ENCODE peak calls at places on chromosomes 5 and 9, in five cellular contexts. One of them, this sample, is unnamed.

GRCh38 chr5:175290379-175290778 is 153.6 kb downstream of the DRD1 start:
- DNase-seq in PC-3: no peak
- DNase-seq in K562: no peak
- DNase-seq in HepG2: no peak
- DNase-seq in mammary epithelial cell: no peak
- DNase-seq in this sample: no peak

GRCh38 chr9:136355616-136356557 is 7.7 kb downstream of the DNLZ start:
- DNase-seq in PC-3: no peak
- DNase-seq in K562: no peak
- DNase-seq in HepG2: no peak
- DNase-seq in mammary epithelial cell: no peak
- DNase-seq in this sample: no peak

GRCh38 chr5:10354048-10354872 is 765 bp downstream of the MARCHF6 start:
- DNase-seq in PC-3: peak
- DNase-seq in K562: peak
- DNase-seq in HepG2: peak
- DNase-seq in mammary epithelial cell: peak
- DNase-seq in this sample: peak

GRCh38 chr5:73606206-73606753 is 19.7 kb upstream of the ARHGEF28 start:
- DNase-seq in PC-3: no peak
- DNase-seq in K562: no peak
- DNase-seq in HepG2: no peak
- DNase-seq in mammary epithelial cell: no peak
- DNase-seq in this sample: no peak

GRCh38 chr9:70588381-70588780 is 173.9 kb upstream of the KLF9 start:
- DNase-seq in PC-3: no peak
- DNase-seq in K562: no peak
- DNase-seq in HepG2: no peak
- DNase-seq in mammary epithelial cell: no peak
- DNase-seq in this sample: no peak

GRCh38 chr9:93256878-93257807 is 73.2 kb downstream of the WNK2 start:
- DNase-seq in PC-3: peak
- DNase-seq in K562: no peak
- DNase-seq in HepG2: no peak
- DNase-seq in mammary epithelial cell: no peak
- DNase-seq in this sample: peak

GRCh38 chr9:137218754-137219271 is 3.2 kb downstream of the RNF208 start:
- DNase-seq in PC-3: peak
- DNase-seq in K562: peak
- DNase-seq in HepG2: peak
- DNase-seq in mammary epithelial cell: no peak
- DNase-seq in this sample: peak

GRCh38 chr5:180041501-180042274 is 29.9 kb downstream of the RNF130 start:
- DNase-seq in PC-3: no peak
- DNase-seq in K562: no peak
- DNase-seq in HepG2: no peak
- DNase-seq in mammary epithelial cell: no peak
- DNase-seq in this sample: no peak

GRCh38 chr5:156431956-156432829 is 105.2 kb downstream of the SGCD start:
- DNase-seq in PC-3: no peak
- DNase-seq in K562: no peak
- DNase-seq in HepG2: no peak
- DNase-seq in mammary epithelial cell: no peak
- DNase-seq in this sample: no peak

GRCh38 chr5:168607946-168608345 is 28.8 kb upstream of the PANK3 start:
- DNase-seq in PC-3: no peak
- DNase-seq in K562: no peak
- DNase-seq in HepG2: no peak
- DNase-seq in mammary epithelial cell: no peak
- DNase-seq in this sample: no peak

GRCh38 chr5:123297866-123298265 is 125.3 kb downstream of the CEP120 start:
- DNase-seq in PC-3: no peak
- DNase-seq in K562: no peak
- DNase-seq in HepG2: no peak
- DNase-seq in mammary epithelial cell: no peak
- DNase-seq in this sample: no peak

GRCh38 chr9:69546265-69546664 is 125.9 kb downstream of the APBA1 start:
- DNase-seq in PC-3: no peak
- DNase-seq in K562: peak
- DNase-seq in HepG2: peak
- DNase-seq in mammary epithelial cell: no peak
- DNase-seq in this sample: peak

GRCh38 chr5:149210968-149211495 is 60.6 kb upstream of the AFAP1L1 start:
- DNase-seq in PC-3: no peak
- DNase-seq in K562: no peak
- DNase-seq in HepG2: no peak
- DNase-seq in mammary epithelial cell: no peak
- DNase-seq in this sample: no peak

GRCh38 chr5:123800640-123801039 is 288.7 kb downstream of the CSNK1G3 start:
- DNase-seq in PC-3: no peak
- DNase-seq in K562: no peak
- DNase-seq in HepG2: no peak
- DNase-seq in mammary epithelial cell: no peak
- DNase-seq in this sample: no peak

GRCh38 chr9:121545148-121545874 is 45.7 kb upstream of the GGTA1 start:
- DNase-seq in PC-3: no peak
- DNase-seq in K562: no peak
- DNase-seq in HepG2: no peak
- DNase-seq in mammary epithelial cell: no peak
- DNase-seq in this sample: no peak

GRCh38 chr9:88947581-88948573 is 43.4 kb upstream of the S1PR3 start:
- DNase-seq in PC-3: no peak
- DNase-seq in K562: no peak
- DNase-seq in HepG2: no peak
- DNase-seq in mammary epithelial cell: no peak
- DNase-seq in this sample: no peak

GRCh38 chr5:88677943-88678779 is 204.8 kb downstream of the MEF2C start:
- DNase-seq in PC-3: no peak
- DNase-seq in K562: no peak
- DNase-seq in HepG2: no peak
- DNase-seq in mammary epithelial cell: no peak
- DNase-seq in this sample: no peak

GRCh38 chr5:91586232-91586631 is 203.1 kb upstream of the ARRDC3 start:
- DNase-seq in PC-3: no peak
- DNase-seq in K562: no peak
- DNase-seq in HepG2: peak
- DNase-seq in mammary epithelial cell: no peak
- DNase-seq in this sample: no peak

GRCh38 chr9:18595597-18595996 is 121.6 kb downstream of the ADAMTSL1 start:
- DNase-seq in PC-3: no peak
- DNase-seq in K562: no peak
- DNase-seq in HepG2: no peak
- DNase-seq in mammary epithelial cell: no peak
- DNase-seq in this sample: no peak

GRCh38 chr9:130927995-130928900 is 10.8 kb downstream of the FIBCD1 start:
- DNase-seq in PC-3: peak
- DNase-seq in K562: no peak
- DNase-seq in HepG2: peak
- DNase-seq in mammary epithelial cell: peak
- DNase-seq in this sample: peak

GRCh38 chr5:102666164-102666951 is 88.7 kb upstream of the PAM start:
- DNase-seq in PC-3: peak
- DNase-seq in K562: no peak
- DNase-seq in HepG2: no peak
- DNase-seq in mammary epithelial cell: no peak
- DNase-seq in this sample: no peak

GRCh38 chr9:132169672-132170392 is 8.0 kb downstream of the NTNG2 start:
- DNase-seq in PC-3: peak
- DNase-seq in K562: peak
- DNase-seq in HepG2: peak
- DNase-seq in mammary epithelial cell: peak
- DNase-seq in this sample: peak

GRCh38 chr5:1445313-1445894 is at the start of gene SLC6A3:
- DNase-seq in PC-3: no peak
- DNase-seq in K562: peak
- DNase-seq in HepG2: no peak
- DNase-seq in mammary epithelial cell: no peak
- DNase-seq in this sample: peak

GRCh38 chr5:159133041-159133741 is 33.5 kb upstream of the EBF1 start:
- DNase-seq in PC-3: peak
- DNase-seq in K562: peak
- DNase-seq in HepG2: peak
- DNase-seq in mammary epithelial cell: peak
- DNase-seq in this sample: peak

GRCh38 chr5:124536333-124536732 is 210.1 kb downstream of the ZNF608 start:
- DNase-seq in PC-3: no peak
- DNase-seq in K562: no peak
- DNase-seq in HepG2: peak
- DNase-seq in mammary epithelial cell: no peak
- DNase-seq in this sample: no peak

GRCh38 chr5:67053229-67053628 is 143.4 kb downstream of the CD180 start:
- DNase-seq in PC-3: no peak
- DNase-seq in K562: no peak
- DNase-seq in HepG2: no peak
- DNase-seq in mammary epithelial cell: no peak
- DNase-seq in this sample: no peak

GRCh38 chr5:178340187-178340586 is 107.6 kb upstream of the PHYKPL start:
- DNase-seq in PC-3: no peak
- DNase-seq in K562: no peak
- DNase-seq in HepG2: no peak
- DNase-seq in mammary epithelial cell: no peak
- DNase-seq in this sample: no peak

GRCh38 chr9:3516667-3517330 is 9.0 kb downstream of the RFX3 start:
- DNase-seq in PC-3: no peak
- DNase-seq in K562: no peak
- DNase-seq in HepG2: no peak
- DNase-seq in mammary epithelial cell: no peak
- DNase-seq in this sample: no peak

GRCh38 chr9:110752766-110753165 is 84.2 kb downstream of the MUSK start:
- DNase-seq in PC-3: peak
- DNase-seq in K562: no peak
- DNase-seq in HepG2: no peak
- DNase-seq in mammary epithelial cell: peak
- DNase-seq in this sample: no peak

GRCh38 chr9:129436751-129437625 is 183.9 kb downstream of the C9orf50 start:
- DNase-seq in PC-3: peak
- DNase-seq in K562: peak
- DNase-seq in HepG2: no peak
- DNase-seq in mammary epithelial cell: peak
- DNase-seq in this sample: peak

GRCh38 chr9:134531251-134531970 is 110.2 kb upstream of the COL5A1 start:
- DNase-seq in PC-3: no peak
- DNase-seq in K562: no peak
- DNase-seq in HepG2: no peak
- DNase-seq in mammary epithelial cell: no peak
- DNase-seq in this sample: no peak

GRCh38 chr5:136192015-136192525 is 892 bp downstream of the SMIM32 start:
- DNase-seq in PC-3: no peak
- DNase-seq in K562: no peak
- DNase-seq in HepG2: no peak
- DNase-seq in mammary epithelial cell: no peak
- DNase-seq in this sample: peak
- TF ChIP-seq EZH2 in PC-3: no peak
- TF ChIP-seq EZH2 in K562: no peak
- TF ChIP-seq EZH2 in HepG2: no peak
- TF ChIP-seq EZH2 in mammary epithelial cell: peak
- TF ChIP-seq EZH2 in this sample: peak

DNA sequence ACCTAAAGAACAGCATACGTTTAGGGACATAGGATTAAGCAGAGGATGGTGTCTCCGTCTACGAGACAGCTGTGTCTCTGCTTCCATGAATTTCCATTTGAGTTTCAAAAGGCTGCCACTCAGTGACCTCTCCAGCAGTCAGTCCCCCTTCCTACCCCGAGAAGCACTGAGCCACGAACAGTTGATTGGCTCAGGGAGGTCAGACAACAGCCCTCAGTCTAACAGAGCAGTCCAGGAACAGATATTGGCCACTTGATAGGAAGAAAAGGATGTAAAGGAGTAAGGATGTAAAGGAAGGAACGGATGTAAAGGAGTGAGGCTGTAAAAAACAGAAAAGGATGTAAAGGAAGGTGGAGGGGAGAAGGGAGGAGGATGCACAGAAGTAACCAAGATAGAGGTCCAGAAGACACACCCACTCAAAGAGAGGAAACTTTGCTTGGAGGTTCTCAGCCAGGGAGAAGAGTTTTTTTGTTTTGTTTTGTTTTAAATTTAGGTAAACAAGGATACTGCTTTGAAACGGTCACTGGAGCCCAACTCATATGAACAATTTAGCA is 3.2 kb upstream of the NR4A3 start:
- DNase-seq in PC-3: no peak
- DNase-seq in K562: peak
- DNase-seq in HepG2: no peak
- DNase-seq in mammary epithelial cell: no peak
- DNase-seq in this sample: no peak
- H3K27ac ChIP-seq in PC-3: no peak
- H3K27ac ChIP-seq in K562: peak
- H3K27ac ChIP-seq in HepG2: no peak
- H3K27ac ChIP-seq in mammary epithelial cell: peak
- H3K27ac ChIP-seq in this sample: peak

GRCh38 chr5:3195991-3196390 is 399.6 kb upstream of the IRX1 start:
- DNase-seq in PC-3: no peak
- DNase-seq in K562: no peak
- DNase-seq in HepG2: no peak
- DNase-seq in mammary epithelial cell: no peak
- DNase-seq in this sample: no peak
- TF ChIP-seq CTCF in PC-3: no peak
- TF ChIP-seq CTCF in K562: no peak
- TF ChIP-seq CTCF in HepG2: no peak
- TF ChIP-seq CTCF in mammary epithelial cell: no peak
- TF ChIP-seq CTCF in this sample: no peak

GRCh38 chr5:3590253-3590966 is 5.2 kb upstream of the IRX1 start:
- DNase-seq in PC-3: no peak
- DNase-seq in K562: no peak
- DNase-seq in HepG2: no peak
- DNase-seq in mammary epithelial cell: no peak
- DNase-seq in this sample: no peak
- TF ChIP-seq EZH2 in PC-3: no peak
- TF ChIP-seq EZH2 in K562: no peak
- TF ChIP-seq EZH2 in HepG2: no peak
- TF ChIP-seq EZH2 in mammary epithelial cell: no peak
- TF ChIP-seq EZH2 in this sample: peak